ENCODE peak calls at places on chromosome 6, in seven cellular contexts. V is GM23248, F is kidney tubule cell, L is AG04450, B is left ventricle myocardium superior, X is hippocampal formation, S is GM13976. Q is an unnamed sample.

GRCh38 chr6:35181933-35182612 is 31.7 kb upstream of the SCUBE3 start:
- DNase-seq in L (no peak), S (no peak), B (peak), V (peak), X (no peak), F (peak), Q (peak)

GRCh38 chr6:139156571-139156970 is 21.7 kb downstream of the HECA start:
- DNase-seq in V (peak), X (no peak), B (no peak), F (no peak), L (no peak), S (no peak), Q (no peak)

GRCh38 chr6:16711551-16712249 is 49.6 kb downstream of the ATXN1 start:
- DNase-seq in B (no peak), L (no peak), X (no peak), V (peak), F (peak), S (no peak), Q (no peak)

GRCh38 chr6:12075067-12075563 is 63.0 kb downstream of the HIVEP1 start:
- DNase-seq in S (no peak), B (no peak), L (no peak), V (peak), F (no peak), X (no peak), Q (no peak)

GRCh38 chr6:124795879-124796838 is 166.1 kb upstream of the RNF217 start:
- DNase-seq in B (peak), L (no peak), F (peak), V (peak), S (no peak), X (peak), Q (peak)

GRCh38 chr6:44918893-44919292 is 409.2 kb upstream of the RUNX2 start:
- DNase-seq in X (no peak), V (no peak), L (no peak), F (no peak), S (no peak), B (no peak), Q (no peak)

GRCh38 chr6:119921491-119922010 is 572.0 kb upstream of the MAN1A1 start:
- DNase-seq in L (no peak), V (no peak), B (no peak), X (no peak), F (no peak), S (no peak), Q (no peak)

GRCh38 chr6:67175091-67175490 is 1460.0 kb upstream of the ADGRB3 start:
- DNase-seq in L (no peak), F (no peak), S (no peak), V (no peak), B (no peak), X (no peak), Q (no peak)

GRCh38 chr6:46888578-46888977 is 33.2 kb downstream of the ADGRF5 start:
- DNase-seq in X (no peak), S (no peak), V (peak), F (peak), B (no peak), L (no peak), Q (no peak)

GRCh38 chr6:3849681-3850450 is 693 bp downstream of the FAM50B start:
- DNase-seq in X (no peak), F (peak), B (peak), V (peak), L (no peak), S (peak), Q (peak)

GRCh38 chr6:129393659-129394058 is 316.3 kb downstream of the ARHGAP18 start:
- DNase-seq in S (no peak), B (no peak), X (no peak), V (no peak), F (no peak), L (no peak), Q (no peak)

GRCh38 chr6:97215157-97215769 is 67.8 kb downstream of the MMS22L start:
- DNase-seq in X (peak), B (no peak), S (no peak), L (peak), V (peak), F (peak), Q (no peak)

GRCh38 chr6:20665290-20665689 is 131.0 kb downstream of the CDKAL1 start:
- DNase-seq in S (no peak), X (no peak), V (no peak), F (no peak), L (no peak), B (no peak), Q (no peak)

GRCh38 chr6:38443341-38443740 is 196.4 kb downstream of the BTBD9 start:
- DNase-seq in L (no peak), V (no peak), S (no peak), F (no peak), B (no peak), X (no peak), Q (no peak)

GRCh38 chr6:80440496-80441160 is 334.2 kb downstream of the BCKDHB start:
- DNase-seq in S (no peak), B (no peak), L (no peak), F (no peak), X (no peak), V (no peak), Q (peak)

GRCh38 chr6:150959071-150959637 is 93.7 kb downstream of the MTHFD1L start:
- DNase-seq in B (no peak), F (peak), X (no peak), L (no peak), S (no peak), V (peak), Q (no peak)

GRCh38 chr6:91088515-91088914 is 501.6 kb upstream of the MAP3K7 start:
- DNase-seq in X (no peak), F (no peak), S (no peak), L (no peak), V (no peak), B (no peak), Q (peak)

GRCh38 chr6:88517737-88518136 is 351.6 kb upstream of the CNR1 start:
- DNase-seq in V (peak), B (no peak), S (no peak), X (no peak), F (peak), L (no peak), Q (no peak)

GRCh38 chr6:160945516-160946177 is 45.9 kb upstream of the MAP3K4 start:
- DNase-seq in X (no peak), F (no peak), B (no peak), L (no peak), S (no peak), V (no peak), Q (no peak)

GRCh38 chr6:30361661-30362060 is 16.7 kb downstream of the RPP21 start:
- DNase-seq in B (no peak), F (no peak), V (no peak), S (no peak), X (no peak), L (no peak), Q (no peak)

GRCh38 chr6:9494864-9495263 is 920.0 kb downstream of the TFAP2A start:
- DNase-seq in S (no peak), L (no peak), V (peak), X (no peak), F (no peak), B (no peak), Q (no peak)

GRCh38 chr6:26215200-26216014 is 128.2 kb downstream of the HFE start:
- DNase-seq in V (peak), X (no peak), S (no peak), F (peak), B (no peak), L (no peak), Q (peak)

GRCh38 chr6:53544050-53544499 is 826 bp downstream of the GCLC start:
- DNase-seq in F (peak), L (no peak), B (no peak), V (peak), X (no peak), S (no peak), Q (no peak)

GRCh38 chr6:39362487-39362865 is 40.0 kb upstream of the KCNK16 start:
- DNase-seq in S (no peak), L (no peak), V (peak), X (peak), B (no peak), F (peak), Q (peak)

GRCh38 chr6:95545226-95545625 is 32.1 kb upstream of the MANEA start:
- DNase-seq in F (no peak), X (no peak), L (no peak), V (no peak), B (no peak), S (no peak), Q (peak)

GRCh38 chr6:157596886-157597285 is 215.9 kb downstream of the ZDHHC14 start:
- DNase-seq in F (no peak), S (no peak), B (no peak), V (no peak), X (no peak), L (peak), Q (no peak)

GRCh38 chr6:5365430-5366195 is 104.3 kb downstream of the FARS2 start:
- DNase-seq in V (no peak), B (no peak), X (no peak), F (no peak), L (no peak), S (no peak), Q (no peak)